ENCODE peak calls at places on chromosomes 6 and 20, in four cellular contexts. W is right atrium auricular region, X is right lobe of liver, B is Peyer's patch. U is an unnamed sample. For H3K36me3, the result is how much of the 10 kb centered on the place peaks cover.

GRCh38 chr6:7907159-7907558 is 3.4 kb downstream of the TXNDC5 start:
- DNase-seq in X (no peak), W (no peak), B (no peak), U (no peak)

GRCh38 chr20:62706344-62706743 is 2.3 kb upstream of the NTSR1 start:
- DNase-seq in B (no peak), X (no peak), W (no peak), U (no peak)

GRCh38 chr6:42781811-42782688 is at the start of gene BICRAL:
- DNase-seq in W (peak), B (peak), X (peak), U (peak)

GRCh38 chr20:5171074-5171789 is 44.4 kb downstream of the CDS2 start:
- DNase-seq in X (no peak), W (no peak), B (no peak), U (no peak)

GRCh38 chr6:20492099-20492498 is 42.2 kb upstream of the CDKAL1 start:
- DNase-seq in X (no peak), B (no peak), W (no peak), U (no peak)

GRCh38 chr20:11271920-11272594 is 598.3 kb upstream of the JAG1 start:
- DNase-seq in X (no peak), W (no peak), B (no peak), U (no peak)

GRCh38 chr20:1319051-1319450 is 9.9 kb downstream of the SDCBP2 start:
- DNase-seq in X (no peak), W (no peak), B (no peak), U (no peak)

GRCh38 chr20:19583532-19584175 is 174.4 kb upstream of the RIN2 start:
- DNase-seq in W (peak), B (peak), X (peak), U (peak)

GRCh38 chr6:136963259-136963658 is 41.2 kb downstream of the SLC35D3 start:
- DNase-seq in X (no peak), W (no peak), B (no peak), U (no peak)

GRCh38 chr6:137341721-137342195 is 122.6 kb upstream of the IFNGR1 start:
- DNase-seq in W (no peak), B (peak), X (peak), U (no peak)

GRCh38 chr6:21598662-21599061 is 5.1 kb downstream of the SOX4 start:
- DNase-seq in W (no peak), B (no peak), X (no peak), U (no peak)

GRCh38 chr6:169702640-169703246 is 817 bp downstream of the C6orf120 start:
- DNase-seq in W (no peak), B (no peak), X (no peak), U (peak)

GRCh38 chr6:169707772-169708171 is 5.8 kb downstream of the C6orf120 start:
- DNase-seq in W (no peak), X (no peak), B (no peak), U (no peak)

GRCh38 chr6:169700296-169700695 is 1.5 kb downstream of the WDR27 start:
- DNase-seq in B (no peak), W (no peak), X (no peak), U (no peak)

GRCh38 chr6:169701218-169701952 is 444 bp downstream of the WDR27 start:
- DNase-seq in B (no peak), X (no peak), W (no peak), U (no peak)

DNA sequence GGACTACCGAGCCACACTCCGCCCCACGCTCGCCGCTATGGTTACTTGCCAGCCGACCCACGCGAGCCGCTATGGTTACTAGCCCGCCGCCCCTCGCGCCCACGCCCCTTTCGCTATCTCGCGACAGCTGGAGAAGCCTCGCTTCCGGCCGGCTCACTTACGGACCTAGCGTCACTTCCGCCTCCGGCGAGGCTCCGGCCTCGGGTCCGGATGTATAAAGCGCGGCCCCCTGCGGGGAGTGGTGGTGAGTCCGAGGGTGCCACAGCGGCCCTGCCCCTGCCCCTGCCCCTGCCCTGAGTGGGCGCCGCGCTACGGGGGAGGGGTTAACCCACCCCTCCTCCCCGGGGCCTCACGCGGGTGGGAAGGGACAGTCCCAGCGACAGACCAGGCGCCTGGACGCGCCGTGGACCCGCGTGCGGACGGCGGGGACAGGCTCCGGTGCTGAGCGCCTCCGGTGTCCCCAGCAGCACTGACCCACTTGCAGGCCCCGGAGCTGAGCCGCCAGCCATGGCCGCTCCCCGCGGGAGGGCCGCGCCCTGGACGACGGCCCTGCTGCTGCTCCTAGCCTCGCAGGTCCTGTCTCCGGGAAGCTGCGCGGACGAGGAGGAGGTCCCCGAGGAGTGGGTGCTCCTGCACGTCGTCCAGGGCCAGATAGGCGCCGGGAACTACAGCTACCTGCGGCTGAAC is at the start of the genes C6orf120 and WDR27:
- DNase-seq in X (peak), W (peak), B (peak), U (peak)
- TF ChIP-seq CTCF in X (no peak), W (no peak), B (peak), U (peak)

GRCh38 chr6:47288245-47289090 is 21.2 kb downstream of the TNFRSF21 start:
- DNase-seq in B (no peak), X (no peak), W (no peak), U (no peak)
- H3K36me3 ChIP-seq in B (under half), X (under half), W (under half), U (under half)

DNA sequence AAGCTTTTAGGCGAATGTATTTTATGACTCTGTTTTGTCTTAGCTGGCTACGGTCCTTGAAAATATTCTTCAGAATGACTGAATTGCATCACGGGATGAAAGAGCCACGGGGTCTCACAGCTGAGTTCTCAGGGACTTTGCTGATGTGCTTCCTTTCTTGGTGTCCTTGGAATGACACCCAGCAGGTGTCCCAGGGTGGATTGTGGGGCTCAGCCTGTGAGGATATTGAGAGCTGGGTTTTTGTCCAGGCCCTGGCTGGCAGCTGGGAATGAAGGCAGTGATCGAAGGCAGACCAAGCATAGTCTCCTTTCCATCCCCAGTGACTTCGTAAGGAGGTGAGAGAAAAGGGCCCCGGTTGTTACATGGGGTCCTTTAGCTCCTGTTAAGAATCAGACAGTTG is 18.8 kb upstream of the MAPK13 start:
- DNase-seq in B (no peak), W (no peak), X (no peak), U (no peak)
- H3K4me3 ChIP-seq in B (no peak), W (no peak), X (no peak), U (no peak)

GRCh38 chr6:111844921-111845320 is 28.3 kb downstream of the FYN start:
- DNase-seq in B (no peak), X (no peak), W (no peak), U (peak)
- TF ChIP-seq CTCF in B (no peak), X (no peak), W (peak), U (no peak)